ENCODE peak calls at places on chromosomes 13 and 19, in eight cellular contexts. E, Y, V, I, N, O, Q and T are unnamed samples.

GRCh38 chr13:95438297-95438696 is 114.2 kb upstream of the CLDN10 start:
- DNase-seq in Q (no peak), E (peak; percentile 72), Y (no peak), O (no peak), V (no peak), N (no peak), I (no peak), T (no peak)

GRCh38 chr13:35888327-35888940 is 242.7 kb downstream of the DCLK1 start:
- DNase-seq in O (no peak), V (no peak), Q (peak; percentile 65), E (peak; percentile 30), I (no peak), Y (no peak), N (no peak), T (no peak)

GRCh38 chr13:101530293-101530692 is 77.8 kb downstream of the ITGBL1 start:
- DNase-seq in Q (no peak), I (no peak), N (no peak), Y (no peak), E (no peak), V (no peak), O (no peak), T (no peak)

GRCh38 chr19:46944918-46945628 is 74.6 kb upstream of the NPAS1 start:
- DNase-seq in Q (peak; percentile 70), V (no peak), Y (peak; percentile 75), N (peak; percentile 51), I (peak; percentile 83), O (peak; percentile 66), E (peak; percentile 62), T (peak; percentile 21)

GRCh38 chr19:28602675-28603298 is 610.2 kb downstream of the UQCRFS1 start:
- DNase-seq in E (no peak), V (no peak), Y (no peak), Q (no peak), I (no peak), O (no peak), N (no peak), T (no peak)

GRCh38 chr13:103931396-103931795 is 865.2 kb upstream of the SLC10A2 start:
- DNase-seq in O (no peak), V (no peak), N (no peak), Y (no peak), E (no peak), Q (peak; percentile 13), I (no peak), T (no peak)

GRCh38 chr19:49875801-49876421 is 1.2 kb downstream of the AKT1S1 start:
- DNase-seq in O (peak; percentile 52), E (peak; percentile 51), Q (no peak), Y (peak; percentile 74), I (peak; percentile 83), N (peak; percentile 75), V (no peak), T (peak; percentile 87)

GRCh38 chr19:17127671-17128070 is 52.1 kb downstream of the MYO9B start:
- DNase-seq in I (no peak), Q (no peak), Y (no peak), N (no peak), O (no peak), E (no peak), V (no peak), T (no peak)

GRCh38 chr19:36876993-36877938 is 26.6 kb downstream of the ZNF345 start:
- DNase-seq in O (no peak), Q (no peak), V (no peak), I (no peak), E (peak; percentile 2), N (no peak), Y (no peak), T (no peak)

GRCh38 chr13:32086366-32086765 is 54.8 kb downstream of the FRY start:
- DNase-seq in E (peak; percentile 57), Y (no peak), I (no peak), V (no peak), N (no peak), O (no peak), Q (peak; percentile 20), T (no peak)

GRCh38 chr13:75136151-75136550 is 345.8 kb downstream of the TBC1D4 start:
- DNase-seq in E (no peak), Q (peak; percentile 55), O (no peak), Y (no peak), N (no peak), V (no peak), I (no peak), T (no peak)

DNA sequence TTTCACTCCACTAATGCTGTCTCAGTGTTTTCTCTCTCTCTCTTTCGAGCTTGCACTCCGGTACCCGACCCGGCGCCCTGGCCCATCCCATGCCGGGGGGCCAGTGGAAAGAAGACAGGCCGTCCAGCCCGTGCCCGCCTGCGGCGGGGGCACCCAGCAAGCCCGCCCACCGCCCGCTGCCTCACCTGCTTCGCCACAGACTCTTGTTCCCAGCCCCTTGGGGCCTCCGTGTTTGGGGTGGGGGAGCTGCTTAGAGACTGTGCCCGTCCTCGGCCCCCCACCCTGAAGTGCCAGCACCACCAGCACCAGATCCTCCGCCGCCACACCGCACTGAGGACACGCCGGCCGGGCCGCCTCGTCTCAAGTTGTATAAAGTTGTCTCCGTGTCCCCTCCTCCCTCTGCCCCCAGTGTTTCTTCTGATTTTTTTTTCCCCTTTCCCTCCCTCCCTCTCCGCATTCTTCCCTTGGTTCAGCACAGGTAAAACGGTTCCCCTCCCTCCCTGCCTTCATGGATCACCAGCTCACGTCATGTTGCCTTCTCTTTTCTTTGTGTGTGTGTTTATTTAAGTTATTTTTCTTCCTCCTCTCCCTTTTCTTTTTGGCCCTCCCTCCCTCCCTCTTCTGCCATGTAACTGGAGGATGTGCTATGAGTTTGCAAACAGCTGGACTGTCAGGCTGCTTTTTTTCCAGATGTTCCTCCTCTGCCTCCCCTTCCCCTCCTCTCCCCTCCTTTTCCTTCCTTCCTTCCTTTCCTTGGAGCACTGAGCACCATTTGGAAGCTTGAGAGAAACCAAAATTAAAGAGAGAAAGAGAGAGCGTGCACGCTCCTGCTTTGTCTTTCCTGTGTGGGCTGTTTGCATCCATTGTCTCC is 2.1 kb downstream of the LENG9 start:
- DNase-seq in N (no peak), V (no peak), E (peak; percentile 46), I (no peak), Y (no peak), Q (no peak), O (no peak), T (no peak)
- H3K4me1 ChIP-seq in N (peaks cover 52% of the 10 kb centered on the region), V (peaks cover 53% of the 10 kb centered on the region), E (no peaks in the 10 kb centered on the region), I (no peaks in the 10 kb centered on the region), Y (peaks cover 13% of the 10 kb centered on the region), Q (peaks cover 22% of the 10 kb centered on the region), O (peaks cover 77% of the 10 kb centered on the region), T (peaks cover 12% of the 10 kb centered on the region)

DNA sequence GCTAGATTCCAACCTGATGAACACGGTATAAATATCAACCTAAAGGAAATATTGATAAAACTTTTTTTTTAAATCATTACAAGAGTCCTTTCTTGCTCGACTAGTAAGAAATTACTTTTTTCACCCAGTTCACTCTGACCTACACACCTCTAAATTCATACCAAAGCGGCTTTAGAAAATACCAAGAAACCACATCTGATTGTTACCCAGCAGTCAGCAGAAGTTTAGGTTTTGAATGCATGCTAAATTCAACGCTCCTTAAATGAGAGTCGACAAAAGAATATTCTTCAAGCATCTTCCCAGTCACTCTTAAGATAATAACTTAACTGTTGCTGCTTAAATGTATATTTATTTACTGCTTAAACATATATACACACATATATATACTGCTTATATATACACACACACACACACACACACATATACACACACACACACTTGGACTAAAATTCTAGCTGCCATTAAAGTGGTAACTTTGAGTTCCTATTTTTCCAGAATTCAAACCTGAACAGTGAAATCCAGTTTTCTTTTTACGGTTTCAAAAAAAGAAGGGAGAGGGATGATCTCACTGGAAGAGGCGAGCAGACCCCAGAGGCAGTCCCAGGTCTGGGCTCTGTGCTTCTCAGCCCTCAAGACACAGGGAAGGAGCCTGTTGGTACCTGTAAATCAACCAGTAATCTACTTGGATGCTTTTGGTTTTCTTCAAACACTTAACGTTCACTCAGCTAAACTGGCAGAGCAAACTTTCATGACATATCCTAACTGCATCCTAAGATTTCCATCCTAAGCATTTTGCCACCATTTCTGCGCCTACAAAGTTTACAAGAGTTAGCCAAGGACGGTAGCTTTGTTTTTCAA is 1.7 kb downstream of the STK24 start:
- DNase-seq in O (no peak), Y (no peak), N (no peak), V (no peak), Q (peak; percentile 54), E (no peak), I (no peak), T (no peak)
- H3K4me1 ChIP-seq in O (peaks cover 58% of the 10 kb centered on the region), Y (peaks cover 48% of the 10 kb centered on the region), N (peaks cover 62% of the 10 kb centered on the region), V (peaks cover 62% of the 10 kb centered on the region), Q (peaks cover 14% of the 10 kb centered on the region), E (peaks cover 43% of the 10 kb centered on the region), I (no peaks in the 10 kb centered on the region), T (peaks cover 14% of the 10 kb centered on the region)

DNA sequence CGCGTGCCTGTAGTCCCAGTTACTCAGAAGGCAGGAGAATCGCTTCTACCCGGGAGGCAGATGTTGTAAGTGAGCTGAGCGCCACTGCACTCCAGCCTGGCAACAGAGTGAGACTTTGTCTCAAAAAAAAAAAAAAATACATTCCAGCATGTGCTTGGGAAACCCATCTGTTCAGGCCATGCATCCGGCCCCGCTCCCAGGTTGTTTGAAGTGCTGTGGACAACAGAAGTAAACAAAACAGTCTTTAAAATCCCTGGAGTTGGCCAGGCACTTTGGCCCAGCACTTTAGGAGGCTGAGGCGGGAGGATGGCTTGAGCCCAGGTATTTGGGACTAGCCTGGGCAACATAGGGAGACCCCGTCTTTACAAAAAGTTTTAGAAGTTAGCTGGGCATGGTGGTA is 3.2 kb upstream of the PTPRS start:
- DNase-seq in Y (no peak), E (peak; percentile 71), I (no peak), V (no peak), N (no peak), Q (peak; percentile 58), O (no peak), T (no peak)
- H3K4me1 ChIP-seq in Y (peaks cover 5% of the 10 kb centered on the region), E (peaks cover 5% of the 10 kb centered on the region), I (peaks cover 3% of the 10 kb centered on the region), V (peaks cover 22% of the 10 kb centered on the region), N (peaks cover 9% of the 10 kb centered on the region), Q (no peaks in the 10 kb centered on the region), O (peaks cover 15% of the 10 kb centered on the region), T (no peaks in the 10 kb centered on the region)

GRCh38 chr19:38686530-38686888 is 39.1 kb downstream of the ACTN4 start:
- DNase-seq in V (no peak), Y (no peak), E (no peak), O (no peak), N (no peak), Q (no peak), I (no peak), T (no peak)

GRCh38 chr19:38690146-38690545 is 42.7 kb downstream of the ACTN4 start:
- DNase-seq in N (no peak), Y (no peak), V (no peak), O (no peak), I (no peak), Q (no peak), E (no peak), T (no peak)

GRCh38 chr19:38685666-38686529 is 38.4 kb downstream of the ACTN4 start:
- DNase-seq in Y (no peak), E (peak; percentile 81), Q (peak; percentile 69), V (no peak), N (no peak), I (no peak), O (peak; percentile 51), T (no peak)

GRCh38 chr19:38684862-38685665 is 37.6 kb downstream of the ACTN4 start:
- DNase-seq in E (no peak), Y (no peak), O (no peak), N (no peak), I (no peak), V (no peak), Q (no peak), T (no peak)

DNA sequence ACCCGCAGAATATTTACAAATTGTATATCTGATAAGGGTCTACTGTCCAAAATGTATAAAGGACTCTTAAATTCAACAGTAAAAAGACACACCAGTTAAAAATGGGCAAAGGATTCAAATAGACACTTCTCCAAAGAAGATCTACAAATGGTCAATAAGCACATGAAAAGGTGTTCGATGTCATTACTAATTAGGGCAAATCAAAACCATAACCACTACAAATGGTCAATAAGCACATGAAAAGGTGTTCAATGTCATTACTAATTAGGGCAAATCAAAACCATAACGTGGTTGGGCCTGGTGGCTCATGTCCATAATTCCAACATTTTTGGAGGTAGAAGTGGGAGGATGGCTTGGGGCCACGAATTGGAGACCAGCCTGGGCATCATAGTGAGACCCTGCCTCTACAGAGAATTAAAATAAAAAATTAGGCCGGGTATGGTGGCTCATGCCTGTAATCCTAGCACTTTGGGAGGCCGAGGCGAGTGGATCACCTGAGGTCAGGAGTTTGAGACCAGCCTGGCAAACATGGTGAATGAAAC is 40.5 kb downstream of the ACTN4 start:
- DNase-seq in I (no peak), N (no peak), Y (no peak), O (no peak), Q (no peak), V (no peak), E (no peak), T (no peak)
- H3K4me1 ChIP-seq in I (peaks cover 2% of the 10 kb centered on the region), N (peaks cover 99% of the 10 kb centered on the region), Y (peaks cover 91% of the 10 kb centered on the region), O (peaks cover 91% of the 10 kb centered on the region), Q (peaks cover 47% of the 10 kb centered on the region), V (peaks cover 67% of the 10 kb centered on the region), E (peaks cover 43% of the 10 kb centered on the region), T (peaks cover 35% of the 10 kb centered on the region)